ENCODE peak calls at places on chromosomes 12 and 14, in eight cellular contexts. G is midbrain; S is adipocyte; T is KG1; O is activated naive CD4-positive, alpha-beta T cell treated with anti-CD3 and anti-CD28 coated beads, Interleukin-2, amount 10 ng/mL, durations not matched to agents 7 days and 5 days; P is KBM-7; C is NCI-H2029; U is ureter. N is an unnamed sample.

GRCh38 chr12:89529738-89530137 is 3.9 kb upstream of the POC1B start:
- DNase-seq in S (peak), P (peak), C (peak), U (no peak), O (no peak), G (peak), T (peak), N (peak)

GRCh38 chr12:47080725-47081502 is 1.2 kb upstream of the AMIGO2 start:
- DNase-seq in C (peak), O (peak), P (peak), T (no peak), S (no peak), U (peak), G (peak), N (peak)

GRCh38 chr12:40105265-40105514 is 691 bp downstream of the SLC2A13 start:
- DNase-seq in C (no peak), P (no peak), G (no peak), T (peak), S (no peak), U (peak), O (no peak), N (no peak)

GRCh38 chr12:118034429-118035193 is 18.1 kb downstream of the RFC5 start:
- DNase-seq in U (no peak), O (no peak), G (no peak), T (no peak), S (peak), C (no peak), P (no peak), N (peak)

GRCh38 chr14:24710403-24711063 is 76.5 kb upstream of the GZMB start:
- DNase-seq in T (peak), S (peak), G (peak), C (peak), U (peak), O (peak), P (peak), N (peak)

GRCh38 chr12:2639020-2639298 is 155.8 kb upstream of the FKBP4 start:
- DNase-seq in T (no peak), P (no peak), C (no peak), U (no peak), G (no peak), O (no peak), S (no peak), N (no peak)

GRCh38 chr12:49553512-49554088 is 14.3 kb downstream of the MCRS1 start:
- DNase-seq in T (no peak), S (no peak), C (no peak), U (no peak), P (peak), O (peak), G (no peak), N (peak)

GRCh38 chr12:30219047-30219446 is 435.3 kb upstream of the TMTC1 start:
- DNase-seq in G (no peak), U (no peak), S (no peak), T (no peak), C (no peak), O (no peak), P (no peak), N (no peak)

GRCh38 chr12:94663702-94664101 is 13.3 kb upstream of the TMCC3 start:
- DNase-seq in T (no peak), G (no peak), O (no peak), U (no peak), C (no peak), S (no peak), P (no peak), N (no peak)

GRCh38 chr14:100557658-100558057 is 29.6 kb downstream of the BEGAIN start:
- DNase-seq in S (no peak), G (no peak), T (no peak), U (no peak), P (no peak), C (peak), O (no peak), N (no peak)

GRCh38 chr12:2833327-2833726 is 1.5 kb downstream of the NRIP2 start:
- DNase-seq in P (no peak), C (no peak), T (no peak), S (no peak), G (no peak), O (no peak), U (no peak), N (no peak)

GRCh38 chr12:50197297-50197727 is 30.1 kb upstream of the CERS5 start:
- DNase-seq in P (no peak), O (no peak), C (peak), S (no peak), T (no peak), U (no peak), G (no peak), N (no peak)

GRCh38 chr14:88005050-88005481 is at the start of gene GPR65:
- DNase-seq in T (peak), P (peak), C (no peak), O (peak), G (no peak), S (no peak), U (no peak), N (no peak)

GRCh38 chr14:102878970-102879460 is 43.4 kb upstream of the AMN start:
- DNase-seq in O (no peak), P (no peak), S (peak), G (no peak), T (no peak), U (no peak), C (no peak), N (no peak)

GRCh38 chr12:49585477-49586445 is 17.8 kb upstream of the MCRS1 start:
- DNase-seq in P (no peak), T (no peak), S (peak), C (no peak), U (no peak), G (no peak), O (no peak), N (no peak)

GRCh38 chr12:95413576-95413975 is 60.4 kb upstream of the METAP2 start:
- DNase-seq in U (no peak), T (no peak), O (no peak), C (no peak), S (peak), G (no peak), P (no peak), N (no peak)

GRCh38 chr12:27875677-27876076 is 95.6 kb upstream of the MANSC4 start:
- DNase-seq in G (no peak), C (no peak), U (no peak), S (no peak), T (no peak), P (no peak), O (no peak), N (no peak)

GRCh38 chr14:69316449-69317391 is 56.8 kb downstream of the GALNT16 start:
- DNase-seq in P (no peak), T (no peak), S (peak), O (peak), U (peak), C (no peak), G (no peak), N (no peak)

GRCh38 chr14:102081231-102082080 is 5.4 kb downstream of the HSP90AA1 start:
- DNase-seq in G (no peak), T (no peak), S (no peak), U (no peak), O (no peak), P (no peak), C (no peak), N (no peak)

GRCh38 chr12:26293612-26294011 is 98.2 kb downstream of the SSPN start:
- DNase-seq in C (no peak), O (no peak), S (no peak), T (no peak), G (no peak), P (no peak), U (no peak), N (no peak)

GRCh38 chr12:55019784-55020183 is at the start of gene NEUROD4:
- DNase-seq in G (peak), O (peak), S (peak), P (peak), U (peak), T (no peak), C (peak), N (peak)

GRCh38 chr12:103841690-103842584 is 903 bp upstream of the NT5DC3 start:
- DNase-seq in T (no peak), O (peak), U (peak), S (peak), P (peak), C (no peak), G (no peak), N (peak)

GRCh38 chr14:41636492-41637392 is 30.1 kb downstream of the LRFN5 start:
- DNase-seq in C (no peak), G (no peak), P (no peak), O (no peak), U (no peak), S (peak), T (no peak), N (no peak)

GRCh38 chr12:10753066-10753465 is 29.9 kb upstream of the YBX3 start:
- DNase-seq in O (no peak), P (no peak), S (peak), C (no peak), T (no peak), U (no peak), G (no peak), N (no peak)

GRCh38 chr12:103635419-103635818 is 48.3 kb downstream of the STAB2 start:
- DNase-seq in C (no peak), P (no peak), O (no peak), T (no peak), G (no peak), U (no peak), S (no peak), N (no peak)

GRCh38 chr14:52266179-52266578 is 1.3 kb upstream of the PTGDR start:
- DNase-seq in G (no peak), T (no peak), O (no peak), S (peak), P (no peak), U (no peak), C (no peak), N (no peak)

GRCh38 chr12:43079481-43079880 is 472.5 kb downstream of the ADAMTS20 start:
- DNase-seq in P (no peak), G (no peak), U (no peak), T (no peak), S (no peak), O (no peak), C (no peak), N (no peak)

GRCh38 chr12:75661927-75662326 is 150.5 kb upstream of the KRR1 start:
- DNase-seq in T (no peak), C (peak), G (no peak), P (no peak), O (no peak), U (no peak), S (peak), N (no peak)

GRCh38 chr14:39015360-39015961 is 87.6 kb downstream of the SEC23A start:
- DNase-seq in U (no peak), P (peak), O (peak), G (peak), C (peak), S (peak), T (peak), N (peak)

GRCh38 chr12:92673756-92674155 is 29.0 kb upstream of the PLEKHG7 start:
- DNase-seq in O (no peak), P (no peak), C (no peak), G (no peak), U (no peak), T (no peak), S (no peak), N (no peak)

GRCh38 chr14:99231850-99232401 is 40.1 kb downstream of the BCL11B start:
- DNase-seq in U (no peak), S (no peak), C (no peak), P (no peak), G (no peak), T (no peak), O (peak), N (no peak)

GRCh38 chr12:20392339-20392738 is 24.0 kb downstream of the PDE3A start:
- DNase-seq in U (no peak), O (no peak), C (no peak), T (no peak), G (no peak), P (no peak), S (no peak), N (no peak)

N was measured in K562.